ENCODE peak calls at places on chromosomes 5 and 9, in seven cellular contexts. V is hepatocyte, G is A549, H is fibroblast of mammary gland, F is retinal pigment epithelial cell, A is left ventricle myocardium inferior, U is cardiac muscle cell. S is an unnamed sample.

GRCh38 chr9:135865531-135865930 is 41.8 kb downstream of the CAMSAP1 start:
- DNase-seq in H (peak; percentile 27), G (no peak), A (no peak), V (no peak), U (no peak), F (no peak), S (no peak)

GRCh38 chr5:10989577-10990263 is 228.7 kb upstream of the DAP start:
- DNase-seq in A (no peak), G (no peak), H (no peak), F (no peak), U (no peak), V (no peak), S (no peak)

GRCh38 chr9:129627556-129628492 is 1.9 kb downstream of the NTMT1 start:
- DNase-seq in H (no peak), V (no peak), F (no peak), G (no peak), A (no peak), U (no peak), S (no peak)

GRCh38 chr5:24510523-24510988 is 134.2 kb downstream of the CDH10 start:
- DNase-seq in V (no peak), A (no peak), U (no peak), G (peak; percentile 42), F (no peak), H (no peak), S (no peak)

GRCh38 chr9:107425110-107426025 is 64.2 kb downstream of the KLF4 start:
- DNase-seq in G (peak; percentile 72), V (peak; percentile 83), A (peak; percentile 82), F (peak; percentile 26), H (peak; percentile 54), U (peak; percentile 66), S (peak; percentile 36)

GRCh38 chr9:2109066-2109650 is 94.0 kb downstream of the SMARCA2 start:
- DNase-seq in G (no peak), U (no peak), H (peak; percentile 18), V (no peak), A (no peak), F (no peak), S (no peak)

GRCh38 chr5:59503223-59503622 is 390.3 kb downstream of the PDE4D start:
- DNase-seq in G (no peak), A (no peak), V (no peak), F (no peak), H (no peak), U (peak; percentile 11), S (no peak)

GRCh38 chr5:108003178-108003577 is 332.4 kb upstream of the EFNA5 start:
- DNase-seq in U (no peak), A (no peak), F (no peak), H (peak; percentile 51), G (no peak), V (peak; percentile 10), S (no peak)

GRCh38 chr9:131732061-131732526 is 7.8 kb downstream of the RAPGEF1 start:
- DNase-seq in G (no peak), A (no peak), V (no peak), F (no peak), H (peak; percentile 69), U (no peak), S (peak; percentile 97)

GRCh38 chr9:107712390-107712789 is 222.8 kb upstream of the KLF4 start:
- DNase-seq in V (peak; percentile 31), H (peak; percentile 74), U (no peak), F (peak; percentile 43), G (peak; percentile 39), A (no peak), S (peak; percentile 95)

GRCh38 chr5:82364497-82364896 is 86.3 kb upstream of the RPS23 start:
- DNase-seq in U (peak; percentile 44), H (peak; percentile 79), A (no peak), V (peak; percentile 67), G (peak; percentile 45), F (no peak), S (peak; percentile 71)

GRCh38 chr5:150410524-150411244 is 2.0 kb downstream of the CD74 start:
- DNase-seq in U (peak; percentile 87), A (peak; percentile 52), H (peak; percentile 73), F (peak; percentile 48), V (peak; percentile 86), G (peak; percentile 62), S (peak; percentile 77)

GRCh38 chr9:17531642-17532254 is 47.1 kb upstream of the SH3GL2 start:
- DNase-seq in F (peak; percentile 20), A (no peak), H (peak; percentile 56), G (peak; percentile 48), V (peak; percentile 73), U (peak; percentile 58), S (peak; percentile 37)

GRCh38 chr5:33576726-33577620 is 136.2 kb downstream of the TARS1 start:
- DNase-seq in H (no peak), V (no peak), A (no peak), U (no peak), F (no peak), G (no peak), S (no peak)

GRCh38 chr9:72524820-72525539 is 3.6 kb downstream of the TMC1 start:
- DNase-seq in F (peak; percentile 94), H (peak; percentile 98), A (no peak), G (peak; percentile 94), V (peak; percentile 86), U (no peak), S (peak; percentile 100)

GRCh38 chr9:69452110-69452780 is 127.2 kb downstream of the ENTREP1 start:
- DNase-seq in A (no peak), G (no peak), H (no peak), F (peak; percentile 46), U (no peak), V (no peak), S (no peak)

GRCh38 chr5:175470756-175471155 is 7.6 kb upstream of the SFXN1 start:
- DNase-seq in U (no peak), A (no peak), V (no peak), G (no peak), F (no peak), H (no peak), S (no peak)

GRCh38 chr5:73940026-73940425 is 314.0 kb downstream of the ARHGEF28 start:
- DNase-seq in V (no peak), U (no peak), F (peak; percentile 25), G (no peak), A (no peak), H (no peak), S (no peak)

GRCh38 chr9:134165357-134166315 is 1.3 kb upstream of the RNU6ATAC start:
- DNase-seq in F (no peak), A (no peak), V (no peak), U (no peak), G (peak; percentile 58), H (peak; percentile 54), S (peak; percentile 28)

DNA sequence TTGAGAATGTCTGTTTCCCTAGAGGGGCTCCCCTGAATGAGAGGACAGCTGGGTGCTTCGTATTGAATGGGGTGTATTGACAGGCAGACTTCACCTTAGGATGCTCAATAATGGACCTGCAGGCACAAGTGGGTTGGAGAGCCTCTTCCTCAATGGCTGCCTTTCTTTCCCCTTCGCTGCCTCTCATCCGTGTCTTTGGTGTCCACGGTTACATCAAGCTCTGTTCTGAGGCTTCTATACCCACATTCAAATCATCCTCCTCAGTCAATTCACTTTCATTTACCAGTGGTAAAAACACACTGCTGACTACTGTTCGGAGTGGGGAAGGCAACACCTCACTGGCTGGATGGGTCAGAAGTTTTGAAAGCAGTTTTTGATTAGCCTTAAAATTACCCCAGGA is 20.6 kb downstream of the LIX1 start:
- DNase-seq in F (no peak), H (no peak), U (no peak), A (no peak), G (no peak), V (no peak), S (no peak)
- H3K4me3 ChIP-seq in F (no peak overlapping the region), H (no peak overlapping the region), U (no peak overlapping the region), A (no peak overlapping the region), G (no peak overlapping the region), V (no peak overlapping the region), S (no peak overlapping the region)

GRCh38 chr9:15831384-15831783 is 278.5 kb downstream of the CCDC171 start:
- DNase-seq in V (no peak), F (peak; percentile 31), G (no peak), H (no peak), A (no peak), U (no peak), S (no peak)

GRCh38 chr9:15837079-15837679 is 284.3 kb downstream of the CCDC171 start:
- DNase-seq in U (peak; percentile 74), A (no peak), H (peak; percentile 71), G (peak; percentile 69), V (peak; percentile 80), F (peak; percentile 34), S (peak; percentile 46)

GRCh38 chr9:15834541-15834940 is 281.7 kb downstream of the CCDC171 start:
- DNase-seq in U (peak; percentile 35), V (peak; percentile 8), A (no peak), F (peak; percentile 51), H (peak; percentile 27), G (no peak), S (no peak)
- H3K4me3 ChIP-seq in U (no peak overlapping the region), V (no peak overlapping the region), A (no peak overlapping the region), F (no peak overlapping the region), H (no peak overlapping the region), G (no peak overlapping the region), S (no peak overlapping the region)

GRCh38 chr9:127917603-127918002 is 762 bp upstream of the ST6GALNAC4 start:
- DNase-seq in U (no peak), F (no peak), V (no peak), A (no peak), H (no peak), G (no peak), S (no peak)
- H3K4me3 ChIP-seq in U (no peak overlapping the region), F (no peak overlapping the region), V (no peak overlapping the region), A (peak overlapping the region; percentile 84), H (no peak overlapping the region), G (no peak overlapping the region), S (no peak overlapping the region)

GRCh38 chr9:34590376-34591090 is 1.0 kb upstream of the CNTFR start:
- DNase-seq in A (no peak), V (no peak), F (no peak), H (peak; percentile 16), U (no peak), G (no peak), S (no peak)

GRCh38 chr9:34589371-34589655 is 211 bp downstream of the CNTFR start:
- DNase-seq in F (no peak), U (no peak), A (no peak), G (no peak), V (no peak), H (no peak), S (no peak)

GRCh38 chr9:34589656-34590375 is at the start of gene CNTFR:
- DNase-seq in U (peak; percentile 81), G (no peak), F (no peak), V (peak; percentile 69), A (peak; percentile 47), H (no peak), S (no peak)

GRCh38 chr9:34587271-34587670 is 2.3 kb downstream of the CNTFR start:
- DNase-seq in G (no peak), F (no peak), V (no peak), U (no peak), H (no peak), A (no peak), S (peak; percentile 14)

GRCh38 chr9:34588671-34589370 is 703 bp downstream of the CNTFR start:
- DNase-seq in V (no peak), F (no peak), G (no peak), A (no peak), H (no peak), U (no peak), S (no peak)
- H3K4me3 ChIP-seq in V (peak overlapping the region; percentile 42), F (no peak overlapping the region), G (peak overlapping the region; percentile 53), A (peak overlapping the region; percentile 68), H (no peak overlapping the region), U (peak overlapping the region; percentile 65), S (no peak overlapping the region)

S was measured in bronchial epithelial cell.